ENCODE peak calls at places on chromosome 2, in seven cellular contexts. N is NCI-H1417, R is Daoy, H is AG20443, T is lung, Q is 8988T, J is substantia nigra. U is an unnamed sample.

GRCh38 chr2:46703588-46703987 is 212.0 kb downstream of the MCFD2 start:
- DNase-seq in J (no peak), Q (no peak), R (no peak), N (no peak), T (no peak), H (no peak), U (no peak)

GRCh38 chr2:152644197-152644873 is 72.9 kb downstream of the PRPF40A start:
- DNase-seq in N (no peak), J (no peak), R (no peak), H (no peak), Q (no peak), T (no peak), U (no peak)

GRCh38 chr2:95277246-95277906 is 3.1 kb downstream of the PROM2 start:
- DNase-seq in N (no peak), T (no peak), R (peak), H (no peak), Q (no peak), J (no peak), U (no peak)

GRCh38 chr2:138294451-138294850 is 207.1 kb upstream of the SPOPL start:
- DNase-seq in T (no peak), N (no peak), H (no peak), R (no peak), J (no peak), Q (no peak), U (no peak)

GRCh38 chr2:219071189-219071816 is 10.6 kb upstream of the IHH start:
- DNase-seq in T (no peak), N (no peak), R (peak), J (no peak), Q (no peak), H (peak), U (no peak)

GRCh38 chr2:43634604-43635306 is 2.3 kb upstream of the PLEKHH2 start:
- DNase-seq in H (peak), N (peak), J (no peak), T (no peak), Q (no peak), R (peak), U (no peak)

GRCh38 chr2:19462228-19462627 is 103.8 kb upstream of the OSR1 start:
- DNase-seq in N (no peak), Q (no peak), J (no peak), T (no peak), H (no peak), R (no peak), U (no peak)

GRCh38 chr2:127194447-127194846 is 25.7 kb downstream of the CYP27C1 start:
- DNase-seq in J (no peak), Q (no peak), H (no peak), R (no peak), N (no peak), T (no peak), U (no peak)

GRCh38 chr2:85999131-85999831 is 106.4 kb downstream of the POLR1A start:
- DNase-seq in R (peak), J (no peak), N (no peak), H (peak), Q (no peak), T (no peak), U (no peak)

GRCh38 chr2:60503923-60504514 is 49.4 kb downstream of the BCL11A start:
- DNase-seq in H (no peak), N (no peak), J (no peak), T (no peak), Q (no peak), R (no peak), U (no peak)

GRCh38 chr2:12199661-12200258 is 453.3 kb downstream of the LPIN1 start:
- DNase-seq in H (no peak), Q (no peak), T (no peak), R (no peak), J (no peak), N (no peak), U (no peak)

GRCh38 chr2:25664531-25665307 is 8.7 kb downstream of the DTNB start:
- DNase-seq in J (peak), N (peak), H (peak), Q (peak), R (peak), T (peak), U (no peak)

GRCh38 chr2:109348645-109349554 is 219.9 kb downstream of the SH3RF3 start:
- DNase-seq in Q (no peak), R (no peak), J (no peak), H (no peak), N (no peak), T (no peak), U (no peak)

GRCh38 chr2:115386465-115386864 is 944.0 kb downstream of the DPP10 start:
- DNase-seq in Q (no peak), H (no peak), J (no peak), T (no peak), R (no peak), N (peak), U (no peak)

GRCh38 chr2:231707625-231708049 is 688 bp upstream of the PTMA start:
- DNase-seq in T (no peak), J (no peak), Q (no peak), H (no peak), R (peak), N (no peak), U (no peak)

GRCh38 chr2:98912957-98913915 is 22.8 kb downstream of the CRACDL start:
- DNase-seq in T (no peak), Q (no peak), R (peak), H (no peak), N (peak), J (no peak), U (peak)

GRCh38 chr2:127661072-127661618 is 14.2 kb downstream of the LIMS2 start:
- DNase-seq in N (no peak), H (peak), T (no peak), J (peak), R (no peak), Q (no peak), U (no peak)

GRCh38 chr2:144730711-144731110 is 210.8 kb upstream of the ZEB2 start:
- DNase-seq in T (no peak), R (no peak), J (no peak), N (no peak), H (no peak), Q (no peak), U (no peak)

GRCh38 chr2:112713585-112713925 is 7.3 kb upstream of the NT5DC4 start:
- DNase-seq in Q (no peak), R (no peak), N (no peak), H (no peak), J (no peak), T (no peak), U (no peak)

GRCh38 chr2:127061377-127062273 is 45.3 kb downstream of the BIN1 start:
- DNase-seq in H (no peak), R (peak), J (no peak), N (no peak), T (no peak), Q (no peak), U (peak)

GRCh38 chr2:9360701-9361100 is 62.6 kb downstream of the ITGB1BP1 start:
- DNase-seq in R (no peak), N (no peak), T (no peak), H (no peak), Q (no peak), J (no peak), U (no peak)

GRCh38 chr2:219448099-219448775 is 13.6 kb downstream of the SPEG start:
- DNase-seq in H (no peak), N (no peak), Q (no peak), R (no peak), T (no peak), J (no peak), U (no peak)

GRCh38 chr2:235021752-235022151 is 69.9 kb downstream of the SH3BP4 start:
- DNase-seq in N (no peak), J (no peak), R (peak), H (peak), T (no peak), Q (no peak), U (peak)

GRCh38 chr2:85743304-85743978 is 10.3 kb upstream of the ATOH8 start:
- DNase-seq in T (no peak), N (no peak), H (peak), Q (no peak), R (peak), J (no peak), U (peak)